ENCODE peak calls at places on chromosomes 7 and 10, in seven cellular contexts. One of them, this sample, is unnamed.

GRCh38 chr7:108254259-108254658 is 124.1 kb upstream of the LAMB4 start:
- DNase-seq in colonic mucosa: no peak
- DNase-seq in ovary: no peak
- DNase-seq in lower lobe of right lung: no peak
- DNase-seq in left lung: no peak
- DNase-seq in ascending aorta: no peak
- DNase-seq in testis: no peak
- DNase-seq in this sample: no peak

GRCh38 chr10:1050145-1050544 is 1.2 kb upstream of the IDI1 start:
- DNase-seq in colonic mucosa: peak; percentile 50
- DNase-seq in ovary: no peak
- DNase-seq in lower lobe of right lung: no peak
- DNase-seq in left lung: no peak
- DNase-seq in ascending aorta: no peak
- DNase-seq in testis: peak; percentile 37
- DNase-seq in this sample: no peak

GRCh38 chr10:126908225-126908624 is 3.0 kb downstream of the DOCK1 start:
- DNase-seq in colonic mucosa: no peak
- DNase-seq in ovary: no peak
- DNase-seq in lower lobe of right lung: no peak
- DNase-seq in left lung: no peak
- DNase-seq in ascending aorta: no peak
- DNase-seq in testis: no peak
- DNase-seq in this sample: no peak

GRCh38 chr7:121824276-121824675 is 48.7 kb upstream of the PTPRZ1 start:
- DNase-seq in colonic mucosa: no peak
- DNase-seq in ovary: no peak
- DNase-seq in lower lobe of right lung: no peak
- DNase-seq in left lung: no peak
- DNase-seq in ascending aorta: no peak
- DNase-seq in testis: no peak
- DNase-seq in this sample: no peak

GRCh38 chr7:28112883-28113540 is 67.6 kb downstream of the JAZF1 start:
- DNase-seq in colonic mucosa: no peak
- DNase-seq in ovary: no peak
- DNase-seq in lower lobe of right lung: no peak
- DNase-seq in left lung: no peak
- DNase-seq in ascending aorta: no peak
- DNase-seq in testis: peak; percentile 64
- DNase-seq in this sample: no peak

GRCh38 chr7:18290223-18290622 is 205.3 kb upstream of the HDAC9 start:
- DNase-seq in colonic mucosa: no peak
- DNase-seq in ovary: no peak
- DNase-seq in lower lobe of right lung: no peak
- DNase-seq in left lung: no peak
- DNase-seq in ascending aorta: no peak
- DNase-seq in testis: no peak
- DNase-seq in this sample: no peak

GRCh38 chr7:107967420-107967819 is 35.5 kb downstream of the LAMB1 start:
- DNase-seq in colonic mucosa: no peak
- DNase-seq in ovary: no peak
- DNase-seq in lower lobe of right lung: no peak
- DNase-seq in left lung: no peak
- DNase-seq in ascending aorta: no peak
- DNase-seq in testis: no peak
- DNase-seq in this sample: no peak

GRCh38 chr7:102125127-102125561 is 161.5 kb upstream of the SH2B2 start:
- DNase-seq in colonic mucosa: no peak
- DNase-seq in ovary: peak; percentile 50
- DNase-seq in lower lobe of right lung: peak; percentile 90
- DNase-seq in left lung: peak; percentile 89
- DNase-seq in ascending aorta: peak; percentile 92
- DNase-seq in testis: peak; percentile 32
- DNase-seq in this sample: no peak

GRCh38 chr7:121388950-121389349 is 7.2 kb downstream of the FAM3C start:
- DNase-seq in colonic mucosa: no peak
- DNase-seq in ovary: no peak
- DNase-seq in lower lobe of right lung: no peak
- DNase-seq in left lung: no peak
- DNase-seq in ascending aorta: no peak
- DNase-seq in testis: no peak
- DNase-seq in this sample: no peak

GRCh38 chr10:82037076-82037475 is 162.1 kb downstream of the NRG3 start:
- DNase-seq in colonic mucosa: no peak
- DNase-seq in ovary: no peak
- DNase-seq in lower lobe of right lung: no peak
- DNase-seq in left lung: no peak
- DNase-seq in ascending aorta: no peak
- DNase-seq in testis: peak; percentile 61
- DNase-seq in this sample: no peak

GRCh38 chr10:88243847-88244730 is 339.0 kb downstream of the RNLS start:
- DNase-seq in colonic mucosa: peak; percentile 74
- DNase-seq in ovary: peak; percentile 77
- DNase-seq in lower lobe of right lung: peak; percentile 46
- DNase-seq in left lung: peak; percentile 43
- DNase-seq in ascending aorta: peak; percentile 70
- DNase-seq in testis: peak; percentile 90
- DNase-seq in this sample: no peak

GRCh38 chr10:4650572-4650971 is 175.4 kb upstream of the AKR1E2 start:
- DNase-seq in colonic mucosa: no peak
- DNase-seq in ovary: no peak
- DNase-seq in lower lobe of right lung: no peak
- DNase-seq in left lung: no peak
- DNase-seq in ascending aorta: no peak
- DNase-seq in testis: no peak
- DNase-seq in this sample: no peak

GRCh38 chr10:96743988-96744585 is 23.8 kb upstream of the PIK3AP1 start:
- DNase-seq in colonic mucosa: no peak
- DNase-seq in ovary: no peak
- DNase-seq in lower lobe of right lung: no peak
- DNase-seq in left lung: no peak
- DNase-seq in ascending aorta: no peak
- DNase-seq in testis: no peak
- DNase-seq in this sample: no peak

GRCh38 chr10:70371846-70372245 is 10.6 kb downstream of the LRRC20 start:
- DNase-seq in colonic mucosa: no peak
- DNase-seq in ovary: no peak
- DNase-seq in lower lobe of right lung: no peak
- DNase-seq in left lung: no peak
- DNase-seq in ascending aorta: no peak
- DNase-seq in testis: no peak
- DNase-seq in this sample: no peak

GRCh38 chr7:137146996-137147720 is 196.4 kb downstream of the PTN start:
- DNase-seq in colonic mucosa: no peak
- DNase-seq in ovary: no peak
- DNase-seq in lower lobe of right lung: no peak
- DNase-seq in left lung: no peak
- DNase-seq in ascending aorta: no peak
- DNase-seq in testis: no peak
- DNase-seq in this sample: no peak

GRCh38 chr7:28682811-28683210 is 270.5 kb downstream of the CREB5 start:
- DNase-seq in colonic mucosa: no peak
- DNase-seq in ovary: no peak
- DNase-seq in lower lobe of right lung: no peak
- DNase-seq in left lung: no peak
- DNase-seq in ascending aorta: no peak
- DNase-seq in testis: no peak
- DNase-seq in this sample: peak; percentile 78

GRCh38 chr10:97399843-97400545 is 1.1 kb downstream of the RRP12 start:
- DNase-seq in colonic mucosa: peak; percentile 71
- DNase-seq in ovary: no peak
- DNase-seq in lower lobe of right lung: no peak
- DNase-seq in left lung: no peak
- DNase-seq in ascending aorta: no peak
- DNase-seq in testis: peak; percentile 50
- DNase-seq in this sample: peak; percentile 81

GRCh38 chr10:17425584-17426262 is 28.7 kb downstream of the ST8SIA6 start:
- DNase-seq in colonic mucosa: no peak
- DNase-seq in ovary: no peak
- DNase-seq in lower lobe of right lung: no peak
- DNase-seq in left lung: no peak
- DNase-seq in ascending aorta: no peak
- DNase-seq in testis: peak; percentile 20
- DNase-seq in this sample: no peak

GRCh38 chr7:28536259-28536658 is 123.9 kb downstream of the CREB5 start:
- DNase-seq in colonic mucosa: no peak
- DNase-seq in ovary: peak; percentile 27
- DNase-seq in lower lobe of right lung: no peak
- DNase-seq in left lung: no peak
- DNase-seq in ascending aorta: no peak
- DNase-seq in testis: peak; percentile 50
- DNase-seq in this sample: no peak

GRCh38 chr7:94696981-94697670 is 41.2 kb upstream of the SGCE start:
- DNase-seq in colonic mucosa: peak; percentile 36
- DNase-seq in ovary: peak; percentile 61
- DNase-seq in lower lobe of right lung: no peak
- DNase-seq in left lung: peak; percentile 60
- DNase-seq in ascending aorta: peak; percentile 77
- DNase-seq in testis: peak; percentile 48
- DNase-seq in this sample: peak; percentile 80

GRCh38 chr7:155529845-155530244 is 16.5 kb downstream of the CNPY1 start:
- DNase-seq in colonic mucosa: no peak
- DNase-seq in ovary: no peak
- DNase-seq in lower lobe of right lung: no peak
- DNase-seq in left lung: no peak
- DNase-seq in ascending aorta: peak; percentile 28
- DNase-seq in testis: no peak
- DNase-seq in this sample: no peak

GRCh38 chr7:104011829-104012228 is 22.4 kb upstream of the RELN start:
- DNase-seq in colonic mucosa: no peak
- DNase-seq in ovary: no peak
- DNase-seq in lower lobe of right lung: no peak
- DNase-seq in left lung: no peak
- DNase-seq in ascending aorta: no peak
- DNase-seq in testis: no peak
- DNase-seq in this sample: no peak
- H3K27ac ChIP-seq in colonic mucosa: no peak overlapping the region
- H3K27ac ChIP-seq in ovary: no peak overlapping the region
- H3K27ac ChIP-seq in lower lobe of right lung: no peak overlapping the region
- H3K27ac ChIP-seq in left lung: no peak overlapping the region
- H3K27ac ChIP-seq in ascending aorta: no peak overlapping the region
- H3K27ac ChIP-seq in testis: no peak overlapping the region
- H3K27ac ChIP-seq in this sample: no peak overlapping the region

DNA sequence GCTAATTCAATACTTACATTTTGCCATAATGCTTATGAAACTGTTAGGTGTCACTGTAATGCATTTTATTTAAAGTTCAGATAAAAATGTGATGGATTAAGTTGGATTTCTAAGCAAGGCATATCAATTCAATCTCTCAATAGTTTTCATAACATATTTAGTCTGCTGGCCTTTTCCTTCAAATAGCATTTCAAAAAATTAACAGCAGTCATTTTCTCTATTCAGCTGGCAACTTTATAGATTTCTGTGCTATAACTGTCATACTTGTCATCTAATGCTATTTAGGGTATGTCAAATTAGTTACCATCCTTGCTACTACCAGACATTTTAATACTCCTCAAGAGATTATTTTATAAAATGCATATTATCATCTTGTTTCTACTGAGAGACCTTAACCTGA is 4.3 kb downstream of the GAD2 start:
- DNase-seq in colonic mucosa: no peak
- DNase-seq in ovary: no peak
- DNase-seq in lower lobe of right lung: no peak
- DNase-seq in left lung: no peak
- DNase-seq in ascending aorta: no peak
- DNase-seq in testis: no peak
- DNase-seq in this sample: no peak
- H3K27me3 ChIP-seq in colonic mucosa: peaks cover 42% of the 10 kb centered on the region
- H3K27me3 ChIP-seq in ovary: no peaks in the 10 kb centered on the region
- H3K27me3 ChIP-seq in lower lobe of right lung: peaks cover 84% of the 10 kb centered on the region
- H3K27me3 ChIP-seq in left lung: peaks cover 61% of the 10 kb centered on the region
- H3K27me3 ChIP-seq in ascending aorta: peaks cover 14% of the 10 kb centered on the region
- H3K27me3 ChIP-seq in testis: no peaks in the 10 kb centered on the region
- H3K27me3 ChIP-seq in this sample: peaks cover 25% of the 10 kb centered on the region

DNA sequence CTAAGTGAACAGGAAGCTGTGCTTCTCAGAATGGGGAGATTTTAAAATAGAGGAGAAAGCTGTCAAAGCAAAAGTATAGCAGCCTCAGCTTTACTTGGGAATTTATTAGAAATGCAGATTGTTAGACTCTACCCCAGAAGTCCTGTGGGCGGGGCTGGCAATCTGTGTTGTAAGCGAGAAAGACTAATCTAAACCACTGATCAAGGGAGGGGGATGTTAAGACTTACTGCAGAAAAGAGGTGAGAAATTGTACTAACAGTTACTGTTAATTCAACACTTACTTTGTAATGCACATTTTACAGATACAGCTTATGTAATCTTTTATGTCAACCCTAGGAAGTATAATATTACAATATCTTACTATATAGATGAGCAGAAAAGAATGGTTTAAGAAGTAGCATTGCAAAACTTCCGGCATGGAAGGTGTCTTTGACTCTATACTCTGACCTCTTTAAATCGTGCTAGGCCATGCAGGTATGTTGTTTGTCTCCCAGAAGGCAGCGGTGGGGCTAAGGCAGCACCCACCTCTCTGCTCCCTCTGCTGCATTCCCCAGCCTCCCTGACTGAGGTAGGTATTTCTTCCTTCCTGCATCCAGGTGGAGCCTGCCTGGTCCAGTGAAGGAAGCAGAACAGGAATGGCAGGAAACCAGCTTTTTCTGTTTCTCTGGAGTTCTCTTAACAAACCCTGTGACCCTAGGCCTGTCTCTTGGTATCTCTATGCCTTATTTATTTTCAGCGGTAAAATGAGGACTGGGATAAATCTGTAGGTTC is 462.2 kb downstream of the AUTS2 start:
- DNase-seq in colonic mucosa: no peak
- DNase-seq in ovary: no peak
- DNase-seq in lower lobe of right lung: no peak
- DNase-seq in left lung: no peak
- DNase-seq in ascending aorta: no peak
- DNase-seq in testis: no peak
- DNase-seq in this sample: no peak
- H3K4me3 ChIP-seq in colonic mucosa: no peak overlapping the region
- H3K4me3 ChIP-seq in ovary: no peak overlapping the region
- H3K4me3 ChIP-seq in lower lobe of right lung: no peak overlapping the region
- H3K4me3 ChIP-seq in left lung: no peak overlapping the region
- H3K4me3 ChIP-seq in ascending aorta: no peak overlapping the region
- H3K4me3 ChIP-seq in testis: no peak overlapping the region
- H3K4me3 ChIP-seq in this sample: no peak overlapping the region

DNA sequence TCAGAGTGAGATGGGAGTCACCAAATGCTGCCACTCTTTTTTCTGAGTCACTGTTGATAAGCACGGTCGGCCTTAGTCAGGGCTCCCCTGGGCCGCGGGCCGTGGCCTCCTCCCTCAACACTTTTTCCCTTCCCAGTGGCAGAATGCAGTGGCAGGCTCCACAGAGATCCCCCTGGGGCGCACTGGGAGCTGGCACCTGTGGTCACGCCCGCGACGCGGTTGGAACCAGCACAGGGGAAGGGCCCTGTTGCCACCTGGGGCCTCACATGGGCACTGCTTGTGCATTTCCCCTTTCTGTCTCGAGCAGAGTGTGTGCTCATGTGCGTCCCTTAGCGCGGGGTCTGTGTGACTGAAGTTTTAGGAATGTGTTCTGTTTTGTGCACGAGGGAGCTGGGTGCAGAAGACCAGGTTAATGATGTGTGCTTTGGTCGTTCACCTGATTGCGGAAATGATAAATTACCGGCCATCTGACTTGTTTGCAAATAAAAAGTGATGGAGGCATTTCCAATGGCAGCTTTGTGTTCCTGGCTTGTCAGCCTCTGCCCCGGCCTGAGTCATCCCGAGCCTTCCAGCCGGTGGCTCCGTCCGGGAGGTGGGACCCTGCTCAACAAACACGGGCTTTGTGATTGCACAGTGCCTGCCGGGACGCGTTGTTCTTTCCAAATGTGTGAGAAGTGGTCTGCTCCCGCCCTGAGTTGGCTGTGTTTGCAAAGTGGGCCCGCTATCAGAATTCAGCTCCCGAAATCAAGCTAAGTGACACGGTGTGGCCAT is 100.6 kb downstream of the NKX6-2 start:
- DNase-seq in colonic mucosa: peak; percentile 43
- DNase-seq in ovary: no peak
- DNase-seq in lower lobe of right lung: peak; percentile 75
- DNase-seq in left lung: peak; percentile 52
- DNase-seq in ascending aorta: peak; percentile 65
- DNase-seq in testis: peak; percentile 74
- DNase-seq in this sample: no peak
- H3K27ac ChIP-seq in colonic mucosa: no peak overlapping the region
- H3K27ac ChIP-seq in ovary: no peak overlapping the region
- H3K27ac ChIP-seq in lower lobe of right lung: peak overlapping the region; percentile 53
- H3K27ac ChIP-seq in left lung: no peak overlapping the region
- H3K27ac ChIP-seq in ascending aorta: peak overlapping the region; percentile 6
- H3K27ac ChIP-seq in testis: peak overlapping the region; percentile 1
- H3K27ac ChIP-seq in this sample: no peak overlapping the region

This sample was measured in SJCRH30.